ENCODE peak calls at places on chromosomes 2 and 18, in four cellular contexts. One of them, this sample, is unnamed.

GRCh38 chr2:35871672-35872071 is 483.9 kb upstream of the CRIM1 start:
- DNase-seq in H1: no peak
- DNase-seq in HepG2: peak
- DNase-seq in GM12878: no peak
- DNase-seq in this sample: no peak

GRCh38 chr2:64859208-64860161 is 129.7 kb upstream of the SLC1A4 start:
- DNase-seq in H1: no peak
- DNase-seq in HepG2: no peak
- DNase-seq in GM12878: no peak
- DNase-seq in this sample: no peak

GRCh38 chr2:169928463-169928864 is 101.2 kb downstream of the UBR3 start:
- DNase-seq in H1: no peak
- DNase-seq in HepG2: peak
- DNase-seq in GM12878: no peak
- DNase-seq in this sample: peak

GRCh38 chr2:85760872-85761271 is 7.1 kb downstream of the ATOH8 start:
- DNase-seq in GM12878: no peak
- DNase-seq in HepG2: no peak
- DNase-seq in H1: no peak
- DNase-seq in this sample: no peak

GRCh38 chr2:8488001-8488738 is 193.7 kb upstream of the ID2 start:
- DNase-seq in HepG2: no peak
- DNase-seq in GM12878: peak
- DNase-seq in H1: no peak
- DNase-seq in this sample: no peak

GRCh38 chr2:177264539-177265385 is at the start of gene NFE2L2:
- DNase-seq in H1: peak
- DNase-seq in HepG2: peak
- DNase-seq in GM12878: peak
- DNase-seq in this sample: peak

GRCh38 chr18:55444496-55444895 is 143.5 kb downstream of the TCF4 start:
- DNase-seq in GM12878: no peak
- DNase-seq in HepG2: no peak
- DNase-seq in H1: no peak
- DNase-seq in this sample: no peak

GRCh38 chr2:198913394-198914152 is 544.2 kb downstream of the SATB2 start:
- DNase-seq in H1: no peak
- DNase-seq in HepG2: no peak
- DNase-seq in GM12878: peak
- DNase-seq in this sample: no peak

GRCh38 chr2:139155991-139156390 is 375.8 kb upstream of the NXPH2 start:
- DNase-seq in H1: no peak
- DNase-seq in GM12878: no peak
- DNase-seq in HepG2: no peak
- DNase-seq in this sample: no peak

GRCh38 chr2:161077367-161078210 is 82.6 kb upstream of the TANK start:
- DNase-seq in HepG2: no peak
- DNase-seq in GM12878: peak
- DNase-seq in H1: no peak
- DNase-seq in this sample: no peak

GRCh38 chr2:71716697-71717624 is 263.6 kb downstream of the DYSF start:
- DNase-seq in H1: no peak
- DNase-seq in GM12878: no peak
- DNase-seq in HepG2: peak
- DNase-seq in this sample: no peak

GRCh38 chr2:4219121-4219520 is 515.7 kb downstream of the DCDC2C start:
- DNase-seq in HepG2: no peak
- DNase-seq in H1: no peak
- DNase-seq in GM12878: no peak
- DNase-seq in this sample: no peak

GRCh38 chr2:174888646-174889271 is 116.4 kb downstream of the CHN1 start:
- DNase-seq in GM12878: no peak
- DNase-seq in H1: no peak
- DNase-seq in HepG2: no peak
- DNase-seq in this sample: no peak

GRCh38 chr2:67952066-67952465 is 110.7 kb downstream of the C1D start:
- DNase-seq in GM12878: peak
- DNase-seq in HepG2: no peak
- DNase-seq in H1: no peak
- DNase-seq in this sample: no peak

GRCh38 chr2:9744256-9745004 is 98.8 kb upstream of the TAF1B start:
- DNase-seq in GM12878: no peak
- DNase-seq in HepG2: no peak
- DNase-seq in H1: no peak
- DNase-seq in this sample: no peak

GRCh38 chr2:172480301-172481218 is 53.2 kb downstream of the ITGA6 start:
- DNase-seq in HepG2: peak
- DNase-seq in GM12878: no peak
- DNase-seq in H1: no peak
- DNase-seq in this sample: no peak

GRCh38 chr2:201432038-201432437 is 19.2 kb downstream of the TRAK2 start:
- DNase-seq in H1: no peak
- DNase-seq in HepG2: peak
- DNase-seq in GM12878: no peak
- DNase-seq in this sample: no peak
- TF ChIP-seq SUZ12 in H1: no peak
- TF ChIP-seq SUZ12 in HepG2: no peak
- TF ChIP-seq SUZ12 in GM12878: no peak
- TF ChIP-seq SUZ12 in this sample: no peak

DNA sequence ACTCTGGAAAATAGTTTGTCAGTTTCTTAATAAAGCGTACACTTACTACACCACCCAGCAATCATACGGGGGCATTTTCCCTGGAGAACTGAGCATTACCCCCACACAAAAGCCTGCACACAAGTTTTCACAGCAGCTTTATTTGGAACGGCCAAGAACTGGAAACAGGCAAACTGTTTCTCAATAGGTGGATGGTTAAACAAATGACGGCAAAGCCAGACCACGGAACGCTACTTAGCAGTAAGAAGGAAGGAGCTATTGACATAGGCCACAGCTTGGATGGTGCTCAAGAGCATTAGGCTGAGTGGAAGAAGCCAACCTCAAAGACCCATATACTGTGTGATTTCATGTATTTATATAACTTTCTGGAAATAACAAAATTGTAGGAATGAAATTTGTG is 9.0 kb downstream of the MALL start:
- DNase-seq in HepG2: no peak
- DNase-seq in H1: no peak
- DNase-seq in GM12878: no peak
- DNase-seq in this sample: no peak
- TF ChIP-seq ZNF274 in HepG2: no peak
- TF ChIP-seq ZNF274 in H1: no peak
- TF ChIP-seq ZNF274 in GM12878: no peak
- TF ChIP-seq ZNF274 in this sample: no peak

GRCh38 chr2:224147174-224147573 is 108.1 kb upstream of the SERPINE2 start:
- DNase-seq in H1: no peak
- DNase-seq in GM12878: no peak
- DNase-seq in HepG2: no peak
- DNase-seq in this sample: no peak
- TF ChIP-seq YY1 in H1: no peak
- TF ChIP-seq YY1 in GM12878: no peak
- TF ChIP-seq YY1 in HepG2: no peak
- TF ChIP-seq YY1 in this sample: no peak

GRCh38 chr2:127423880-127424279 is 5.7 kb downstream of the PROC start:
- DNase-seq in HepG2: no peak
- DNase-seq in GM12878: no peak
- DNase-seq in H1: no peak
- DNase-seq in this sample: no peak
- TF ChIP-seq SUZ12 in HepG2: no peak
- TF ChIP-seq SUZ12 in GM12878: no peak
- TF ChIP-seq SUZ12 in H1: no peak
- TF ChIP-seq SUZ12 in this sample: no peak

GRCh38 chr18:63158676-63159291 is 160.8 kb downstream of the BCL2 start:
- DNase-seq in H1: no peak
- DNase-seq in GM12878: peak
- DNase-seq in HepG2: no peak
- DNase-seq in this sample: no peak
- TF ChIP-seq ZNF274 in H1: no peak
- TF ChIP-seq ZNF274 in GM12878: no peak
- TF ChIP-seq ZNF274 in HepG2: no peak
- TF ChIP-seq ZNF274 in this sample: no peak

GRCh38 chr2:179417436-179417949 is 152.9 kb upstream of the SESTD1 start:
- DNase-seq in GM12878: no peak
- DNase-seq in HepG2: no peak
- DNase-seq in H1: no peak
- DNase-seq in this sample: no peak

GRCh38 chr2:179427065-179427464 is 162.4 kb upstream of the SESTD1 start:
- DNase-seq in GM12878: no peak
- DNase-seq in HepG2: no peak
- DNase-seq in H1: no peak
- DNase-seq in this sample: no peak

GRCh38 chr2:179424571-179424970 is 159.9 kb upstream of the SESTD1 start:
- DNase-seq in GM12878: no peak
- DNase-seq in H1: no peak
- DNase-seq in HepG2: no peak
- DNase-seq in this sample: no peak

DNA sequence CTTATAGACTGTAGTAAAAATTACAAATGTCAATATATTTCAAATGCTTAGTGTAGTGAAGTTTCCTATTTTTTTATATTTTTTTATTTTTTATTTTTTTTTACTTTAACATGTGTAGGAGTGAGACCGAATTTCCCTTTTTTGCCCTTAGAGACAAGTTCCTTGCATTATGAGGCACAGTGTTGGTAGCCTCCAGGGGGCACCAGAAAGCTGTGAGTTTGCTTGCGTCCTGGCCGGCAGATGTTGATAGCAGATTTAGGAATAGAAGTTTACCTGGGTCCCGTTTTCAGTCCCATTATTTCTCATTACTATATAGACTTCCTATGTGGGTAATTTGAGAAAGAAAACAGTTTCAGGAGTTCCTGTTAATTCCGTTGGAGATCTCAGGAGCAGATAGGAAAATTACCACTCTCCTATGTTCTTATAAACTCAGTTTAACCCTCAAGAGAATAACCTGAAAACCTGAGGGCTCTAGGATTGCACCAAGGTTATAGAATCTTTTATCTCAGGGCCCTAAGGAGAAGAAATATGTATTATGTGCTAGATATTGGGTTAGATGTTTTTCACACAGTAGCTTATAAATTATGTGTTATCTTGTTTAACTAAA is 157.5 kb upstream of the SESTD1 start:
- DNase-seq in GM12878: no peak
- DNase-seq in H1: peak
- DNase-seq in HepG2: peak
- DNase-seq in this sample: peak
- TF ChIP-seq YY1 in GM12878: peak
- TF ChIP-seq YY1 in H1: no peak
- TF ChIP-seq YY1 in HepG2: no peak
- TF ChIP-seq YY1 in this sample: no peak